ENCODE peak calls at places on chromosomes 5 and 9, in five cellular contexts. U is mesothelial cell of epicardium; O is kidney epithelial cell; X is T-helper 9 cell; H is CD8-positive, alpha-beta memory T cell. K is an unnamed sample.

GRCh38 chr5:43044181-43044914 is 4.2 kb upstream of the ANXA2R start:
- DNase-seq in U (no peak), H (no peak), X (no peak), O (no peak), K (no peak)

GRCh38 chr9:5460157-5460556 is 9.8 kb downstream of the CD274 start:
- DNase-seq in X (no peak), H (no peak), O (no peak), U (no peak), K (no peak)

GRCh38 chr5:54895816-54896341 is 89.5 kb downstream of the ESM1 start:
- DNase-seq in X (no peak), H (no peak), U (no peak), O (peak), K (no peak)

GRCh38 chr5:11760940-11761603 is 143.2 kb downstream of the CTNND2 start:
- DNase-seq in U (no peak), O (no peak), X (no peak), H (no peak), K (no peak)

GRCh38 chr5:132749506-132749905 is 2.3 kb downstream of the CCNI2 start:
- DNase-seq in X (no peak), H (no peak), O (no peak), U (no peak), K (no peak)

GRCh38 chr9:35651964-35652828 is 1.5 kb upstream of the SIT1 start:
- DNase-seq in H (no peak), X (no peak), U (no peak), O (no peak), K (no peak)

GRCh38 chr9:98916660-98917059 is 27.0 kb upstream of the COL15A1 start:
- DNase-seq in X (no peak), H (no peak), U (no peak), O (no peak), K (no peak)

GRCh38 chr9:128068656-128069221 is 707 bp downstream of the SLC25A25 start:
- DNase-seq in X (no peak), H (no peak), U (no peak), O (no peak), K (no peak)

GRCh38 chr5:109691248-109691574 is 1.5 kb downstream of the MAN2A1 start:
- DNase-seq in O (no peak), X (no peak), U (no peak), H (no peak), K (no peak)

GRCh38 chr9:11457809-11458785 is 845.3 kb upstream of the PTPRD start:
- DNase-seq in O (no peak), X (no peak), U (no peak), H (no peak), K (no peak)

GRCh38 chr9:93154293-93154903 is 20.3 kb upstream of the NINJ1 start:
- DNase-seq in O (no peak), U (no peak), H (peak), X (peak), K (peak)

GRCh38 chr9:133135193-133135745 is 14.2 kb upstream of the RALGDS start:
- DNase-seq in U (no peak), O (peak), H (no peak), X (peak), K (no peak)

GRCh38 chr9:91160181-91160580 is 201.5 kb downstream of the AUH start:
- DNase-seq in X (no peak), O (no peak), U (no peak), H (no peak), K (no peak)

GRCh38 chr5:41511241-41511640 is 840 bp upstream of the PLCXD3 start:
- DNase-seq in U (no peak), X (no peak), H (no peak), O (no peak), K (no peak)

GRCh38 chr5:132500931-132501628 is 10.5 kb upstream of the IRF1 start:
- DNase-seq in U (peak), H (peak), X (peak), O (no peak), K (peak)

GRCh38 chr5:171122372-171122771 is 186.7 kb upstream of the TLX3 start:
- DNase-seq in U (no peak), O (no peak), X (no peak), H (no peak), K (no peak)

GRCh38 chr5:56160723-56161445 is 72.2 kb downstream of the ANKRD55 start:
- DNase-seq in U (no peak), X (no peak), H (no peak), O (no peak), K (no peak)

GRCh38 chr5:37662789-37663475 is 176.9 kb downstream of the GDNF start:
- DNase-seq in O (no peak), X (no peak), H (no peak), U (no peak), K (no peak)

GRCh38 chr5:174623438-174624019 is 100.9 kb upstream of the MSX2 start:
- DNase-seq in H (no peak), U (no peak), O (no peak), X (no peak), K (no peak)